ENCODE peak calls at places on chromosomes 1 and 21, in nine cellular contexts. I is right cardiac atrium; X is upper lobe of right lung; A is activated T-cell treated with anti-CD3 and anti-CD28 coated beads, Interleukin-2, amount 50 U/mL, for 4 hours; P is activated CD8-positive, alpha-beta T cell treated with anti-CD3 and anti-CD28 coated beads for 36 hours; Q is natural killer cell; O is gastrocnemius medialis; H is activated B cell treated with CpG ODN at 0.5 μM for 24 hours; B is right lobe of liver. M is an unnamed sample.

GRCh38 chr1:95003433-95003738 is 69.4 kb downstream of the ALG14 start:
- ATAC-seq in I (no peak), X (peak; percentile 50), A (no peak), P (no peak), Q (no peak), O (no peak), H (no peak), B (no peak), M (no peak)

GRCh38 chr21:31860851-31861250 is 12.0 kb upstream of the HUNK start:
- ATAC-seq in I (no peak), X (no peak), A (no peak), P (no peak), Q (no peak), O (no peak), H (no peak), B (no peak), M (no peak)

GRCh38 chr1:17919525-17920439 is 164.6 kb downstream of the ACTL8 start:
- ATAC-seq in I (no peak), X (peak; percentile 13), A (no peak), P (no peak), Q (no peak), O (no peak), H (no peak), B (peak; percentile 65), M (no peak)

GRCh38 chr1:161439280-161440232 is 65.7 kb upstream of the FCGR2A start:
- ATAC-seq in I (no peak), X (peak; percentile 6), A (peak; percentile 12), P (peak; percentile 9), Q (peak; percentile 28), O (no peak), H (no peak), B (no peak), M (peak; percentile 25)

GRCh38 chr1:62209931-62210595 is 15.4 kb downstream of the L1TD1 start:
- ATAC-seq in I (no peak), X (no peak), A (no peak), P (no peak), Q (no peak), O (no peak), H (no peak), B (no peak), M (peak; percentile 97)

GRCh38 chr1:112431038-112431437 is 35.0 kb downstream of the CTTNBP2NL start:
- ATAC-seq in I (no peak), X (peak; percentile 70), A (no peak), P (no peak), Q (no peak), O (no peak), H (no peak), B (peak; percentile 67), M (no peak)

GRCh38 chr1:154496381-154496780 is 5.6 kb upstream of the TDRD10 start:
- ATAC-seq in I (no peak), X (peak; percentile 49), A (no peak), P (no peak), Q (no peak), O (no peak), H (no peak), B (no peak), M (no peak)

GRCh38 chr1:61491497-61491896 is 233.4 kb downstream of the TM2D1 start:
- ATAC-seq in I (peak; percentile 92), X (peak; percentile 63), A (no peak), P (no peak), Q (no peak), O (no peak), H (no peak), B (no peak), M (no peak)

GRCh38 chr1:17735340-17735739 is 19.8 kb upstream of the ACTL8 start:
- ATAC-seq in I (no peak), X (no peak), A (no peak), P (no peak), Q (no peak), O (no peak), H (no peak), B (no peak), M (no peak)

GRCh38 chr1:3393987-3394920 is 60.2 kb upstream of the ARHGEF16 start:
- ATAC-seq in I (peak; percentile 57), X (peak; percentile 6), A (no peak), P (no peak), Q (no peak), O (no peak), H (no peak), B (no peak), M (no peak)

GRCh38 chr1:220551001-220551400 is 23.1 kb downstream of the MARK1 start:
- ATAC-seq in I (no peak), X (no peak), A (no peak), P (no peak), Q (no peak), O (no peak), H (no peak), B (no peak), M (no peak)

GRCh38 chr1:71269823-71270222 is 189.0 kb upstream of the ZRANB2 start:
- ATAC-seq in I (no peak), X (no peak), A (no peak), P (no peak), Q (no peak), O (no peak), H (no peak), B (no peak), M (no peak)

GRCh38 chr1:35592991-35593769 is 20.1 kb downstream of the TFAP2E start:
- ATAC-seq in I (no peak), X (peak; percentile 78), A (peak; percentile 34), P (peak; percentile 76), Q (peak; percentile 40), O (no peak), H (no peak), B (no peak), M (peak; percentile 22)

GRCh38 chr1:53123462-53124129 is 18.8 kb downstream of the SLC1A7 start:
- ATAC-seq in I (peak; percentile 61), X (peak; percentile 7), A (no peak), P (no peak), Q (no peak), O (peak; percentile 21), H (no peak), B (no peak), M (no peak)

GRCh38 chr1:19429611-19430010 is 55.7 kb downstream of the CAPZB start:
- ATAC-seq in I (peak; percentile 64), X (peak; percentile 10), A (no peak), P (no peak), Q (no peak), O (no peak), H (no peak), B (no peak), M (peak; percentile 24)

GRCh38 chr1:227793948-227794812 is 21.3 kb upstream of the PRSS38 start:
- ATAC-seq in I (peak; percentile 55), X (no peak), A (no peak), P (no peak), Q (no peak), O (no peak), H (no peak), B (no peak), M (peak; percentile 8)

M was measured in esophagus mucosa.